ENCODE peak calls at places on chromosomes 13 and 19, in four cellular contexts. H is neuronal stem cell; E is Panc1; Y is CD8-positive, alpha-beta T cell. Q is an unnamed sample.

GRCh38 chr13:34863360-34864135 is 78.5 kb upstream of the NBEA start:
- DNase-seq in H (no peak), E (no peak), Y (no peak), Q (no peak)

GRCh38 chr19:19655051-19655594 is 8.4 kb downstream of the ATP13A1 start:
- DNase-seq in H (no peak), E (no peak), Y (no peak), Q (no peak)

GRCh38 chr13:112783135-112783945 is 93.5 kb downstream of the ATP11A start:
- DNase-seq in H (no peak), E (no peak), Y (peak; percentile 42), Q (no peak)

GRCh38 chr13:111953546-111954178 is 113.3 kb upstream of the SOX1 start:
- DNase-seq in H (no peak), E (no peak), Y (peak; percentile 37), Q (no peak)

GRCh38 chr13:36981156-36981743 is 17.9 kb downstream of the ALG5 start:
- DNase-seq in H (no peak), E (no peak), Y (no peak), Q (no peak)

GRCh38 chr13:73608157-73608516 is 526.1 kb downstream of the KLF12 start:
- DNase-seq in H (no peak), E (no peak), Y (no peak), Q (no peak)

GRCh38 chr19:13505761-13506549 is at the start of gene CACNA1A:
- DNase-seq in H (peak; percentile 56), E (no peak), Y (no peak), Q (no peak)

GRCh38 chr13:73521970-73522549 is 463.3 kb downstream of the KLF5 start:
- DNase-seq in H (no peak), E (no peak), Y (no peak), Q (no peak)

GRCh38 chr13:105452895-105453294 is 1082.6 kb downstream of the EFNB2 start:
- DNase-seq in H (no peak), E (no peak), Y (no peak), Q (no peak)

GRCh38 chr19:33906578-33907335 is 110.1 kb downstream of the KCTD15 start:
- DNase-seq in H (peak; percentile 29), E (no peak), Y (no peak), Q (no peak)

GRCh38 chr13:97121894-97122293 is 100.2 kb upstream of the MBNL2 start:
- DNase-seq in H (no peak), E (no peak), Y (no peak), Q (no peak)

GRCh38 chr13:32585625-32586021 is 629 bp upstream of the PDS5B start:
- DNase-seq in H (peak; percentile 26), E (no peak), Y (peak; percentile 49), Q (no peak)

GRCh38 chr19:4208385-4209094 is 20.8 kb upstream of the EBI3 start:
- DNase-seq in H (no peak), E (no peak), Y (no peak), Q (no peak)

GRCh38 chr19:571127-571974 is 1.0 kb upstream of the BSG start:
- DNase-seq in H (peak; percentile 56), E (no peak), Y (peak; percentile 65), Q (no peak)

GRCh38 chr13:73602295-73602694 is 531.9 kb downstream of the KLF12 start:
- DNase-seq in H (no peak), E (no peak), Y (no peak), Q (no peak)

GRCh38 chr13:36918246-36919060 is 1.6 kb downstream of the SMAD9 start:
- DNase-seq in H (no peak), E (no peak), Y (no peak), Q (no peak)

GRCh38 chr19:41811981-41812380 is 15.6 kb downstream of the CEACAM3 start:
- DNase-seq in H (no peak), E (no peak), Y (no peak), Q (no peak)

GRCh38 chr13:27359203-27359821 is 65.1 kb upstream of the GTF3A start:
- DNase-seq in H (peak; percentile 49), E (no peak), Y (peak; percentile 80), Q (no peak)

GRCh38 chr13:38582133-38582532 is 104.7 kb upstream of the FREM2 start:
- DNase-seq in H (peak; percentile 33), E (peak; percentile 5), Y (no peak), Q (no peak)

GRCh38 chr19:18211683-18212082 is 7.8 kb upstream of the RAB3A start:
- DNase-seq in H (no peak), E (no peak), Y (no peak), Q (no peak)

GRCh38 chr19:14477417-14478112 is 2.4 kb upstream of the PTGER1 start:
- DNase-seq in H (no peak), E (no peak), Y (no peak), Q (no peak)

GRCh38 chr13:19927117-19927734 is 31.3 kb upstream of the ZMYM2 start:
- DNase-seq in H (no peak), E (peak; percentile 27), Y (no peak), Q (no peak)

GRCh38 chr19:2695288-2695866 is 7.1 kb downstream of the GNG7 start:
- DNase-seq in H (no peak), E (no peak), Y (no peak), Q (no peak)

GRCh38 chr19:47729468-47729798 is 15.9 kb upstream of the NOP53 start:
- DNase-seq in H (no peak), E (peak; percentile 51), Y (no peak), Q (no peak)

GRCh38 chr19:46618670-46619231 is 6.1 kb downstream of the PTGIR start:
- DNase-seq in H (no peak), E (no peak), Y (no peak), Q (no peak)

GRCh38 chr13:39490136-39490535 is 112.9 kb downstream of the LHFPL6 start:
- DNase-seq in H (peak; percentile 52), E (no peak), Y (no peak), Q (peak; percentile 43)

DNA sequence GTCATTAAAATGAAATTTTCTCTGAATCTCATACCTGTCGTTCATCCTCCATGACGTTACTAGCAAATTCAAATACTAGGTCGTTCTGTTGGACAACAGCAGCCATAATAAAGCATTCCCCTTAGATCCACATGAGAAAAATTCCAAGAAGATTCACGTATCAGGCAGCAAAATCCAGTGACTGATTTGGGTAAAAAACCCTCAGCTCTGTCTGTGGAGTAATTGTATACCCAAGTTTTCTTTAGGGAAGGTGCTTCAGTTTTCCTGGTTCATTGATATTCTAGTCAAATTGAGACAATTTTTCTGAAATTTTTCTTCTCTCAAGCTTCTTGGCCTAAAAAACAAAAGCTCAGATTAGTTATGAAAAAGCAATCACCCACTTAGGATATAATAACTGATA is 37.2 kb downstream of the ELF1 start:
- DNase-seq in H (no peak), E (no peak), Y (no peak), Q (no peak)
- H3K4me1 ChIP-seq in H (no peaks in the 10 kb centered on the region), E (peaks cover 42% of the 10 kb centered on the region), Y (peaks cover 49% of the 10 kb centered on the region), Q (no peaks in the 10 kb centered on the region)

DNA sequence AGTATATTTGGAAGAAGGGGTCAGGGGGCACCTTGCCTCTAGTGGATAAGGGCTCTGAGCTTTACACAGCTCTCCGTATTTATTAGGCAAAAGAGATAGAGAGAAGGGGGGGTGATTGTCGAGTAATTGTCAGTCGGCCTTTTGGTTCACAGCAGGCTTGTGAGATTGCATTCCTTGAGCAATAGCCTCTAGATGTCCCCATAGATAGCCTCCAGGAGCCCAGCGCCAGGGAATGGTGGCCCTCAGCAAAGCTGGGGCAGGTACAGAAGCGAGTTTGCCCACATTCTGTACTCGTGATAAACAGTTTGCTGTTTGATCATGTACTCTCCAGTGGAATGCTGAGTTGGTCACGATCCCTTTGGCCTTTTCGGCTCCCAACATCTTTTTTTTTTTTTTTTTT is 4.6 kb downstream of the ZNF613 start:
- DNase-seq in H (no peak), E (no peak), Y (no peak), Q (no peak)
- H3K9me3 ChIP-seq in H (peaks cover 9% of the 10 kb centered on the region), E (peaks cover 11% of the 10 kb centered on the region), Y (peaks cover 22% of the 10 kb centered on the region), Q (no peaks in the 10 kb centered on the region)

GRCh38 chr13:25132021-25132420 is 36.1 kb downstream of the PABPC3 start:
- DNase-seq in H (no peak), E (no peak), Y (no peak), Q (no peak)

GRCh38 chr13:25137624-25137892 is 34.5 kb downstream of the AMER2 start:
- DNase-seq in H (no peak), E (no peak), Y (no peak), Q (no peak)

GRCh38 chr13:25136872-25137623 is 35.0 kb downstream of the AMER2 start:
- DNase-seq in H (no peak), E (no peak), Y (no peak), Q (no peak)

GRCh38 chr13:25132984-25133383 is 37.0 kb downstream of the PABPC3 start:
- DNase-seq in H (no peak), E (no peak), Y (no peak), Q (no peak)

DNA sequence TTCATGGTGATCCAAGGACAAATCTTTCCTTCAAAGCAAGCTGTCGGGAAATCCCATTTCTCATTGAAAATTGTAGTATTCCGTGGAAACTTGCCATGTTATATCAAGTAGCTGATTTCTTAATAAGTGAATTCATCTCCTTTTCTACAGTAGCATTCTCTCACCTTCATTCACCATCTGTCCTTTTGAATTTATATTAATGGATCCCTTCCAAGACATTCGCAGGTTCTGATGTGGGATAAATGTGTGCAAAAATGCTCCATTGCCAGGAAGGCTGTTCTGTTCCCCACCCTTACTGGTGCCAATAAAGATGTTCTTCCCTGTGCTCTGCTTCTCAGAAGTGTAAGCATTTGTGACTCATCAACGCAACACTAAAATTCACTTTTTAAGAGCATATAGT is 36.2 kb downstream of the AMER2 start:
- DNase-seq in H (no peak), E (no peak), Y (no peak), Q (no peak)
- H3K4me1 ChIP-seq in H (peaks cover 3% of the 10 kb centered on the region), E (no peaks in the 10 kb centered on the region), Y (no peaks in the 10 kb centered on the region), Q (peaks cover 6% of the 10 kb centered on the region)

GRCh38 chr19:45151821-45152503 is 8.8 kb downstream of the NKPD1 start:
- DNase-seq in H (no peak), E (no peak), Y (no peak), Q (no peak)

GRCh38 chr19:45154064-45154827 is 6.5 kb downstream of the NKPD1 start:
- DNase-seq in H (no peak), E (no peak), Y (no peak), Q (no peak)

GRCh38 chr19:45152504-45153338 is 8.1 kb downstream of the NKPD1 start:
- DNase-seq in H (no peak), E (no peak), Y (peak; percentile 67), Q (no peak)

GRCh38 chr19:45150731-45151725 is 9.8 kb downstream of the NKPD1 start:
- DNase-seq in H (no peak), E (no peak), Y (no peak), Q (no peak)

GRCh38 chr19:45153339-45154063 is 7.3 kb downstream of the NKPD1 start:
- DNase-seq in H (peak; percentile 66), E (no peak), Y (peak; percentile 58), Q (no peak)
- H3K9me3 ChIP-seq in H (peaks cover 10% of the 10 kb centered on the region), E (no peaks in the 10 kb centered on the region), Y (no peaks in the 10 kb centered on the region), Q (no peaks in the 10 kb centered on the region)

DNA sequence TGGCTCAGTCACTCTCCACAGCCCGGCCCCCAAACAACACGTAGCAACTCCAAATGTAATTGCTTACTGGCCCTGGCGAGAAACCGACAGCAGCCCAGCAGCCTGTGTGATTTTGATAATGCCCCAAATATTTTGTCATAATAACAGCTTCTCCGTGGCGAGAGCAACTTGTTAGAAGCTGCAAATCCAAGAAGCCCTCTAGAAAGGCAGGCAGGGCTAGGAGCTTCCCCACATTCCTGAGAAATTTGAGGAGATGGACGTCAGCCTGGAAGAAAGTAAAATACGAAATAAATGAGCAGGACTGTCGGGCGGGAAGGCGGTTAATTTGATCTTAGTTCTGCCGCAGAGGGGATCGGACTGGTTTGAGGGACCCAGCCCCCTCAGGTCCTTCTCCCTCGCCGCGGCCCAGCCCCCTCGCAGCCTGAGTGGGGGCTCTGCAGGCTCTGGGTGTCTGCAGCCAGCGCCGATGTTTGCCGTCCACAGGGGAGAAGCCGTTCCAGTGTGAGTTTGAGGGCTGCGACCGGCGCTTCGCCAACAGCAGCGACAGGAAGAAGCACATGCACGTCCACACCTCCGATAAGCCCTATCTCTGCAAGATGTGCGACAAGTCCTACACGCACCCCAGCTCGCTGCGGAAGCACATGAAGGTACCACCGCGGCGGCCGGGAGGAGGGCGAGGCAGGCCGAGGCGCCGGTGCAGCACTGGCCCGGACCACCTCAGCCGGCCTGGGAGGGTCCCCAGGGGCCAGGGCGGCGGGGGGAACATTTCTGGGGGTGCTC is 3.1 kb downstream of the ZIC2 start:
- DNase-seq in H (no peak), E (no peak), Y (peak; percentile 55), Q (no peak)
- H3K4me1 ChIP-seq in H (peaks cover 17% of the 10 kb centered on the region), E (peaks cover 17% of the 10 kb centered on the region), Y (peaks cover 18% of the 10 kb centered on the region), Q (peaks cover 3% of the 10 kb centered on the region)

Q was measured in iPS DF 6.9.